ENCODE peak calls at places on chromosomes 11 and 22, in six cellular contexts. I, G, K, O, Y and U are unnamed samples.
A peak's percentile ranks its signal among the peaks of the same experiment; 100 is the strongest.

GRCh38 chr11:34343153-34343552 is 14.7 kb downstream of the ABTB2 start:
- DNase-seq in I (no peak), G (peak; percentile 79), K (no peak), O (no peak), Y (no peak), U (no peak)

GRCh38 chr22:40679249-40679963 is at the start of gene MCHR1:
- DNase-seq in I (no peak), G (no peak), K (no peak), O (no peak), Y (no peak), U (no peak)

GRCh38 chr11:12285106-12285505 is 92.3 kb upstream of the PARVA start:
- DNase-seq in I (peak; percentile 14), G (peak; percentile 96), K (no peak), O (no peak), Y (no peak), U (peak; percentile 31)

GRCh38 chr22:49151256-49152131 is 676.2 kb downstream of the BRD1 start:
- DNase-seq in I (no peak), G (no peak), K (no peak), O (no peak), Y (no peak), U (no peak)

GRCh38 chr11:24859801-24860300 is 363.0 kb downstream of the LUZP2 start:
- DNase-seq in I (no peak), G (no peak), K (no peak), O (no peak), Y (no peak), U (no peak)

GRCh38 chr22:26970809-26971394 is 313.5 kb downstream of the MIAT start:
- DNase-seq in I (no peak), G (no peak), K (no peak), O (no peak), Y (no peak), U (no peak)

GRCh38 chr22:50048836-50049235 is 9.3 kb downstream of the TTLL8 start:
- DNase-seq in I (no peak), G (no peak), K (no peak), O (no peak), Y (no peak), U (no peak)

GRCh38 chr11:67056640-67057409 is at the start of gene RHOD:
- DNase-seq in I (no peak), G (no peak), K (no peak), O (no peak), Y (peak; percentile 16), U (no peak)

GRCh38 chr11:109706940-109707339 is 284.9 kb downstream of the C11orf87 start:
- DNase-seq in I (no peak), G (no peak), K (peak; percentile 44), O (no peak), Y (no peak), U (no peak)

GRCh38 chr11:57146301-57146700 is 35.5 kb upstream of the LRRC55 start:
- DNase-seq in I (no peak), G (no peak), K (no peak), O (no peak), Y (no peak), U (no peak)

GRCh38 chr22:20965104-20965887 is 1.8 kb upstream of the AIFM3 start:
- DNase-seq in I (no peak), G (no peak), K (no peak), O (peak; percentile 17), Y (no peak), U (no peak)

GRCh38 chr22:22593964-22594656 is 35.0 kb upstream of the PRAME start:
- DNase-seq in I (peak; percentile 72), G (peak; percentile 18), K (no peak), O (peak; percentile 41), Y (peak; percentile 39), U (no peak)

GRCh38 chr11:72222106-72222891 is 2.3 kb upstream of the INPPL1 start:
- DNase-seq in I (peak; percentile 43), G (no peak), K (no peak), O (no peak), Y (no peak), U (peak; percentile 89)

GRCh38 chr11:90448280-90448679 is 225.4 kb upstream of the CHORDC1 start:
- DNase-seq in I (no peak), G (no peak), K (no peak), O (no peak), Y (no peak), U (no peak)

GRCh38 chr11:124902616-124903015 is 5.0 kb upstream of the ROBO4 start:
- DNase-seq in I (no peak), G (no peak), K (no peak), O (no peak), Y (no peak), U (no peak)

GRCh38 chr11:17413414-17414316 is 25.2 kb upstream of the KCNJ11 start:
- DNase-seq in I (no peak), G (no peak), K (no peak), O (no peak), Y (no peak), U (no peak)

GRCh38 chr11:2964782-2965181 is 27.3 kb downstream of the NAP1L4 start:
- DNase-seq in I (no peak), G (no peak), K (no peak), O (no peak), Y (no peak), U (no peak)

GRCh38 chr11:80727315-80727714 is 1286.5 kb upstream of the TENM4 start:
- DNase-seq in I (no peak), G (no peak), K (no peak), O (no peak), Y (no peak), U (no peak)

GRCh38 chr11:65355013-65355775 is 643 bp downstream of the TIGD3 start:
- DNase-seq in I (peak; percentile 73), G (no peak), K (no peak), O (peak; percentile 63), Y (peak; percentile 53), U (no peak)

GRCh38 chr11:103532133-103532788 is 423.0 kb downstream of the DYNC2H1 start:
- DNase-seq in I (no peak), G (peak; percentile 85), K (no peak), O (no peak), Y (no peak), U (no peak)